ENCODE peak calls at places on chromosomes 3 and 15, in nine cellular contexts. P is naive thymus-derived CD4-positive, alpha-beta T cell; S is psoas muscle; H is ovary; X is CD8-positive, alpha-beta memory T cell; Y is heart right ventricle; J is body of pancreas; U is NT2/D1; I is mucosa of descending colon. N is an unnamed sample. For H3K9me3, the result is how much of the 10 kb centered on the place peaks cover.

GRCh38 chr3:57972421-57973111 is 35.7 kb upstream of the FLNB start:
- DNase-seq in S (no peak), X (no peak), J (no peak), H (no peak), U (no peak), P (no peak), I (peak), Y (no peak), N (no peak)

GRCh38 chr15:80785335-80785734 is 6.2 kb downstream of the CEMIP start:
- DNase-seq in I (no peak), H (no peak), X (no peak), P (no peak), S (no peak), J (no peak), U (no peak), Y (no peak), N (no peak)

GRCh38 chr3:60610441-60611112 is 640.7 kb downstream of the FHIT start:
- DNase-seq in H (no peak), P (no peak), J (peak), S (peak), X (no peak), Y (peak), I (peak), U (no peak), N (no peak)

GRCh38 chr3:111872948-111873347 is 13.9 kb downstream of the PHLDB2 start:
- DNase-seq in J (no peak), P (no peak), X (no peak), H (no peak), I (no peak), S (no peak), Y (no peak), U (no peak), N (no peak)

GRCh38 chr3:151216641-151217040 is 13.6 kb upstream of the GPR171 start:
- DNase-seq in X (no peak), J (no peak), U (no peak), P (no peak), Y (no peak), I (no peak), H (no peak), S (no peak), N (no peak)

GRCh38 chr3:148450819-148451218 is 246.9 kb upstream of the AGTR1 start:
- DNase-seq in X (no peak), I (no peak), U (no peak), Y (no peak), H (no peak), J (peak), S (no peak), P (no peak), N (no peak)

GRCh38 chr15:29139540-29140459 is 129.8 kb downstream of the NSMCE3 start:
- DNase-seq in Y (peak), J (peak), U (peak), H (no peak), P (peak), S (peak), X (peak), I (peak), N (peak)

GRCh38 chr3:142022381-142022780 is 127.0 kb downstream of the TFDP2 start:
- DNase-seq in X (no peak), P (no peak), H (no peak), J (no peak), U (no peak), S (no peak), I (peak), Y (no peak), N (no peak)

GRCh38 chr3:49553690-49554634 is at the start of gene BSN:
- DNase-seq in S (peak), Y (peak), P (peak), J (peak), H (peak), U (peak), X (peak), I (peak), N (peak)

GRCh38 chr3:52649461-52650210 is 36.1 kb downstream of the PBRM1 start:
- DNase-seq in Y (no peak), U (no peak), P (no peak), I (no peak), S (no peak), H (no peak), J (no peak), X (no peak), N (no peak)

GRCh38 chr15:29870495-29871151 is 48.4 kb upstream of the TJP1 start:
- DNase-seq in Y (peak), H (peak), P (no peak), J (peak), I (no peak), S (peak), X (no peak), U (no peak), N (no peak)

GRCh38 chr3:15291589-15292541 is 40.5 kb downstream of the SH3BP5 start:
- DNase-seq in J (no peak), I (peak), Y (no peak), U (no peak), P (peak), X (peak), S (no peak), H (no peak), N (peak)

GRCh38 chr3:127735767-127736693 is 63.3 kb downstream of the ABTB1 start:
- DNase-seq in J (peak), S (no peak), U (no peak), H (no peak), Y (no peak), X (no peak), I (peak), P (no peak), N (no peak)

GRCh38 chr3:71226565-71227281 is 356.8 kb downstream of the FOXP1 start:
- DNase-seq in P (peak), U (no peak), S (peak), Y (peak), J (no peak), H (peak), I (peak), X (peak), N (peak)

GRCh38 chr15:63236272-63236671 is 41.1 kb upstream of the APH1B start:
- DNase-seq in H (no peak), S (no peak), I (no peak), Y (no peak), U (no peak), P (no peak), J (no peak), X (no peak), N (no peak)

GRCh38 chr15:80607288-80607980 is 87.7 kb upstream of the ABHD17C start:
- DNase-seq in S (no peak), I (no peak), H (no peak), U (no peak), Y (no peak), P (no peak), X (no peak), J (no peak), N (no peak)

GRCh38 chr3:151093148-151093547 is 7.7 kb downstream of the MED12L start:
- DNase-seq in X (no peak), Y (no peak), J (no peak), I (no peak), H (no peak), P (no peak), S (no peak), U (no peak), N (no peak)

GRCh38 chr3:132033471-132033870 is 1.3 kb downstream of the CPNE4 start:
- DNase-seq in Y (no peak), U (no peak), I (no peak), J (no peak), P (no peak), X (no peak), H (no peak), S (no peak), N (no peak)

GRCh38 chr3:71536376-71536965 is 47.1 kb downstream of the FOXP1 start:
- DNase-seq in S (no peak), P (no peak), Y (no peak), U (no peak), H (no peak), X (no peak), J (no peak), I (no peak), N (no peak)

GRCh38 chr15:62452016-62452415 is 286.9 kb upstream of the C2CD4B start:
- DNase-seq in J (no peak), X (no peak), U (no peak), I (no peak), H (no peak), S (no peak), P (no peak), Y (no peak), N (no peak)

GRCh38 chr15:40925863-40926658 is 3.1 kb upstream of the DLL4 start:
- DNase-seq in Y (no peak), S (no peak), P (no peak), I (no peak), H (no peak), X (no peak), J (peak), U (no peak), N (no peak)

GRCh38 chr15:79372428-79372827 is 59.7 kb upstream of the MINAR1 start:
- DNase-seq in P (no peak), X (no peak), I (no peak), J (no peak), H (no peak), Y (no peak), U (no peak), S (no peak), N (no peak)

GRCh38 chr15:82642656-82643055 is 4.5 kb downstream of the CPEB1 start:
- DNase-seq in X (no peak), U (no peak), S (no peak), I (no peak), J (no peak), Y (no peak), P (no peak), H (no peak), N (no peak)

GRCh38 chr15:69576035-69576526 is 123.5 kb downstream of the RPLP1 start:
- DNase-seq in J (peak), Y (peak), X (peak), P (peak), U (no peak), S (peak), H (no peak), I (peak), N (peak)

GRCh38 chr15:40103124-40103858 is 5.4 kb downstream of the BMF start:
- DNase-seq in Y (peak), P (no peak), J (peak), U (no peak), X (peak), S (peak), I (peak), H (peak), N (no peak)

GRCh38 chr3:106728315-106728821 is 648.9 kb upstream of the CCDC54 start:
- DNase-seq in S (no peak), I (no peak), P (no peak), H (no peak), J (no peak), Y (no peak), X (no peak), U (no peak), N (no peak)

GRCh38 chr3:64859625-64860590 is 172.1 kb upstream of the ADAMTS9 start:
- DNase-seq in H (no peak), S (no peak), J (no peak), I (no peak), P (no peak), X (no peak), Y (no peak), U (no peak), N (no peak)

GRCh38 chr3:69182588-69183299 is 60.3 kb upstream of the LMOD3 start:
- DNase-seq in P (no peak), S (no peak), J (no peak), H (no peak), I (no peak), U (no peak), X (no peak), Y (no peak), N (no peak)

GRCh38 chr3:123949606-123950005 is 11.4 kb downstream of the CCDC14 start:
- DNase-seq in X (no peak), H (no peak), J (no peak), P (no peak), U (no peak), Y (no peak), I (no peak), S (no peak), N (no peak)

GRCh38 chr3:170469151-170470062 is 50.7 kb downstream of the CLDN11 start:
- DNase-seq in Y (no peak), S (no peak), U (no peak), P (no peak), H (peak), X (no peak), J (no peak), I (no peak), N (no peak)

GRCh38 chr3:127908202-127908601 is 6.8 kb upstream of the KBTBD12 start:
- DNase-seq in S (no peak), P (no peak), I (no peak), Y (no peak), J (no peak), X (no peak), H (no peak), U (no peak), N (no peak)

GRCh38 chr15:77107068-77107467 is 36.2 kb upstream of the TSPAN3 start:
- DNase-seq in H (peak), X (no peak), P (no peak), J (peak), U (no peak), I (no peak), S (peak), Y (peak), N (no peak)

GRCh38 chr3:140358696-140359095 is 319.2 kb upstream of the TRIM42 start:
- DNase-seq in P (no peak), J (no peak), X (no peak), I (no peak), Y (no peak), H (no peak), S (no peak), U (no peak), N (no peak)

GRCh38 chr3:179038216-179038898 is 33.3 kb downstream of the ZMAT3 start:
- DNase-seq in H (no peak), S (no peak), I (no peak), U (no peak), Y (no peak), P (no peak), X (no peak), J (no peak), N (no peak)
- H3K9me3 ChIP-seq in H (under half), S (under half), I (under half), U (under half), Y (under half), P (under half), X (under half), J (under half), N (under half)

GRCh38 chr3:147392083-147392916 is 14.0 kb downstream of the ZIC4 start:
- DNase-seq in S (peak), I (no peak), P (no peak), J (peak), U (no peak), Y (no peak), H (no peak), X (no peak), N (no peak)
- H3K9me3 ChIP-seq in S (under half), I (under half), P (under half), J (under half), U (under half), Y (under half), H (under half), X (under half), N (under half)

DNA sequence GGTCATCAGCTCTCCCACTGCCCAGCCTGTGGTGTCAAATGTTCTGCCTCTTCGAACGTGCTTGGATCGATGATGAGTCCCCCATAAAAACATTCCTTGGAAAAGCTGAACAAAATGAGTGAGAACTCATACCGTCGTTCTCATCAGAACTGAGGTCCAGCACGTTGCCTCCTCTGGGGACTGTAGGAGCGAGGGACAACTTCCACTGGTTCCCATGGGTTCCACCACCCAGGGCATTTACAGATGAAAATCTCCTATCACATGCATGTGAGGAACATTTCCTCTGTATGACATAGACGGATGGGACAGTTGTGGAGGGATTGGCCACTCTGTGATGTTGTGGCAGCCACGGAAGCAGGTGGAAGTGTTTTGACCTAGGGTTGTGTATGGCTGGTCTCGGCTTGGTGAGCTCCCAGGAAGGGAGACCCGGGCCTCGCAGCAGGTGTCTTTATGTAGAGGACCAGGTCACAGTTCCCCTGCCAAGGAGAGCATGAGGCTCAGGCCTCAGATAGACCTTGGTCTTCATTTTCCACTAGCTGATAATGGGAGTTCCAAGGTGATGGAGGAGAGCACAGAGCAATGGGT is 113.0 kb downstream of the SNRPN start:
- DNase-seq in X (no peak), S (no peak), H (no peak), I (no peak), Y (no peak), U (no peak), J (no peak), P (no peak), N (no peak)
- H3K9me3 ChIP-seq in X (half or more), S (half or more), H (half or more), I (half or more), Y (half or more), U (half or more), J (under half), P (under half), N (half or more)

DNA sequence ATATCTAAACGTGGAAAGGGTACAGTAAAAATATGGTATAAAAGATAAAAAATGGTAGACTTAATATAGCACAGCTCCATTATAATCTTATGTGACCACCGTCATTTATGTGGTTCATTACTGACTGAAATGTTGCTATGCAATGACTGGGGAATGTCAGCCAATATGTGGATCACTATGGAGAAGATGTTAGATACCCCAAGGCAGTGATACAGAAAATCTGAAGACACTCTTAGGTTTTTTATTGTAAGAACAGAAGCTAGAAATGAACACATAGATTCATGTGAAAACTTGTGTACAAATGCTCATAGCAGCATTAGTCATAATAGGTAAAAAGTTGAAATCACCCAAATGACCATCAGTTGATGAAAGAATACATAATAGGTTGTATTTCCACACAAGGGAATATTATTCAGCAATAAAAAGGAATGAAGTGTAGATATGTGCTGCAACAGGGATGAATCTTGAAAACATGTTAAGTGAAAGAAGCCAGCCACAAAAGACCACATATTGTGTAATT is 18.4 kb downstream of the MEF2A start:
- DNase-seq in S (no peak), U (no peak), J (no peak), H (no peak), I (no peak), P (no peak), X (no peak), Y (no peak), N (no peak)
- H3K9me3 ChIP-seq in S (under half), U (under half), J (under half), H (under half), I (under half), P (under half), X (under half), Y (under half), N (under half)